ENCODE peak calls at places on chromosomes 5 and 9, in eight cellular contexts. Q, B, V, M, P, X, J and D are unnamed samples.

GRCh38 chr5:141788296-141788980 is 89.8 kb downstream of the PCDH1 start:
- DNase-seq in Q (no peak), B (no peak), V (no peak), M (no peak), P (no peak), X (no peak), J (no peak), D (no peak)

GRCh38 chr5:40681351-40682311 is 1.9 kb downstream of the PTGER4 start:
- DNase-seq in Q (no peak), B (no peak), V (no peak), M (peak), P (peak), X (peak), J (peak), D (no peak)

GRCh38 chr9:88808019-88808656 is 183.1 kb upstream of the S1PR3 start:
- DNase-seq in Q (no peak), B (no peak), V (no peak), M (no peak), P (no peak), X (no peak), J (no peak), D (no peak)

GRCh38 chr5:173248481-173248880 is 13.5 kb upstream of the NKX2-5 start:
- DNase-seq in Q (no peak), B (no peak), V (no peak), M (no peak), P (no peak), X (no peak), J (no peak), D (no peak)

GRCh38 chr5:172602712-172603289 is 38.3 kb upstream of the NEURL1B start:
- DNase-seq in Q (no peak), B (no peak), V (no peak), M (no peak), P (no peak), X (no peak), J (no peak), D (no peak)

GRCh38 chr5:141878186-141878770 is at the start of gene PCDH1:
- DNase-seq in Q (no peak), B (no peak), V (no peak), M (peak), P (peak), X (peak), J (peak), D (peak)

GRCh38 chr9:83238871-83239624 is 176.1 kb upstream of the RASEF start:
- DNase-seq in Q (no peak), B (peak), V (no peak), M (no peak), P (peak), X (no peak), J (no peak), D (no peak)

GRCh38 chr9:22815246-22815645 is 368.6 kb downstream of the DMRTA1 start:
- DNase-seq in Q (no peak), B (no peak), V (no peak), M (no peak), P (no peak), X (no peak), J (no peak), D (no peak)

GRCh38 chr5:957730-958485 is 50.7 kb upstream of the NKD2 start:
- DNase-seq in Q (no peak), B (no peak), V (no peak), M (peak), P (peak), X (no peak), J (no peak), D (no peak)

GRCh38 chr5:41212935-41213334 is 397 bp downstream of the C6 start:
- DNase-seq in Q (no peak), B (no peak), V (no peak), M (no peak), P (no peak), X (no peak), J (no peak), D (no peak)

GRCh38 chr5:132238169-132238744 is 10.6 kb upstream of the P4HA2 start:
- DNase-seq in Q (no peak), B (no peak), V (peak), M (peak), P (peak), X (peak), J (peak), D (peak)

GRCh38 chr9:93567271-93567959 is 9.0 kb upstream of the PHF2 start:
- DNase-seq in Q (no peak), B (no peak), V (no peak), M (no peak), P (no peak), X (no peak), J (no peak), D (no peak)

GRCh38 chr5:78327761-78328510 is 32.5 kb upstream of the SCAMP1 start:
- DNase-seq in Q (no peak), B (no peak), V (no peak), M (no peak), P (no peak), X (no peak), J (no peak), D (no peak)

GRCh38 chr9:15191358-15191757 is 115.7 kb downstream of the TTC39B start:
- DNase-seq in Q (no peak), B (no peak), V (no peak), M (no peak), P (no peak), X (no peak), J (no peak), D (no peak)

GRCh38 chr9:93223241-93224180 is 39.6 kb downstream of the WNK2 start:
- DNase-seq in Q (peak), B (no peak), V (no peak), M (no peak), P (peak), X (peak), J (peak), D (peak)

GRCh38 chr5:132182366-132183040 is 45.1 kb downstream of the P4HA2 start:
- DNase-seq in Q (no peak), B (no peak), V (no peak), M (no peak), P (no peak), X (peak), J (no peak), D (no peak)

GRCh38 chr5:92391-93220 is 638 bp downstream of the PLEKHG4B start:
- DNase-seq in Q (no peak), B (no peak), V (no peak), M (no peak), P (no peak), X (no peak), J (no peak), D (no peak)

GRCh38 chr5:55578771-55579170 is 44.0 kb upstream of the PLPP1 start:
- DNase-seq in Q (no peak), B (no peak), V (no peak), M (no peak), P (no peak), X (peak), J (no peak), D (no peak)

GRCh38 chr5:147559725-147560124 is 49.9 kb upstream of the DPYSL3 start:
- DNase-seq in Q (no peak), B (no peak), V (no peak), M (no peak), P (no peak), X (no peak), J (no peak), D (peak)

GRCh38 chr9:34443533-34443932 is 14.8 kb downstream of the FAM219A start:
- DNase-seq in Q (no peak), B (no peak), V (no peak), M (no peak), P (no peak), X (no peak), J (no peak), D (no peak)

GRCh38 chr9:31418419-31418818 is 966.0 kb upstream of the ACO1 start:
- DNase-seq in Q (no peak), B (no peak), V (no peak), M (no peak), P (no peak), X (no peak), J (no peak), D (no peak)

GRCh38 chr5:62717211-62717927 is 138.8 kb downstream of the LRRC70 start:
- DNase-seq in Q (no peak), B (no peak), V (no peak), M (no peak), P (no peak), X (no peak), J (no peak), D (no peak)

GRCh38 chr5:177459357-177459756 is 12.7 kb downstream of the PRR7 start:
- DNase-seq in Q (no peak), B (no peak), V (no peak), M (no peak), P (no peak), X (no peak), J (no peak), D (no peak)

GRCh38 chr5:160341309-160341874 is 29.0 kb upstream of the CCNJL start:
- DNase-seq in Q (no peak), B (no peak), V (no peak), M (no peak), P (no peak), X (no peak), J (no peak), D (no peak)

GRCh38 chr9:120755827-120756434 is 37.3 kb downstream of the FBXW2 start:
- DNase-seq in Q (no peak), B (peak), V (peak), M (no peak), P (peak), X (peak), J (no peak), D (peak)

GRCh38 chr9:98214811-98215210 is 22.4 kb upstream of the CORO2A start:
- DNase-seq in Q (no peak), B (no peak), V (no peak), M (no peak), P (no peak), X (no peak), J (no peak), D (no peak)

GRCh38 chr5:149060325-149060724 is 2.5 kb downstream of the SH3TC2 start:
- DNase-seq in Q (no peak), B (no peak), V (no peak), M (no peak), P (peak), X (no peak), J (peak), D (peak)

GRCh38 chr5:39423331-39423751 is 1.4 kb downstream of the DAB2 start:
- DNase-seq in Q (no peak), B (no peak), V (no peak), M (no peak), P (no peak), X (no peak), J (peak), D (peak)

GRCh38 chr5:137734962-137735530 is 843 bp downstream of the KLHL3 start:
- DNase-seq in Q (no peak), B (no peak), V (no peak), M (peak), P (peak), X (peak), J (peak), D (no peak)

GRCh38 chr5:121100931-121101330 is 636.8 kb downstream of the PRR16 start:
- DNase-seq in Q (no peak), B (no peak), V (no peak), M (no peak), P (no peak), X (no peak), J (no peak), D (no peak)

GRCh38 chr9:113572076-113572861 is 108.7 kb downstream of the RGS3 start:
- DNase-seq in Q (no peak), B (no peak), V (no peak), M (peak), P (no peak), X (no peak), J (no peak), D (no peak)

GRCh38 chr9:89592963-89593775 is 11.6 kb upstream of the GADD45G start:
- DNase-seq in Q (no peak), B (no peak), V (no peak), M (no peak), P (peak), X (no peak), J (no peak), D (peak)